ENCODE peak calls at places on chromosomes 13 and 19, in eight cellular contexts. One of them, this sample, is unnamed.

GRCh38 chr13:38763446-38764381 is 76.8 kb downstream of the FREM2 start:
- DNase-seq in pancreas: no peak
- DNase-seq in RWPE1: peak
- DNase-seq in psoas muscle: no peak
- DNase-seq in thoracic aorta: no peak
- DNase-seq in cardiac muscle cell: peak
- DNase-seq in H9: peak
- DNase-seq in tibial nerve: no peak
- DNase-seq in this sample: no peak

GRCh38 chr13:50892162-50892944 is 17.2 kb upstream of the RNASEH2B start:
- DNase-seq in pancreas: no peak
- DNase-seq in RWPE1: no peak
- DNase-seq in psoas muscle: no peak
- DNase-seq in thoracic aorta: no peak
- DNase-seq in cardiac muscle cell: no peak
- DNase-seq in H9: no peak
- DNase-seq in tibial nerve: no peak
- DNase-seq in this sample: no peak

GRCh38 chr13:99265823-99266426 is 7.7 kb upstream of the GPR18 start:
- DNase-seq in pancreas: no peak
- DNase-seq in RWPE1: peak
- DNase-seq in psoas muscle: no peak
- DNase-seq in thoracic aorta: no peak
- DNase-seq in cardiac muscle cell: peak
- DNase-seq in H9: no peak
- DNase-seq in tibial nerve: no peak
- DNase-seq in this sample: no peak

GRCh38 chr19:2779121-2779740 is 3.8 kb downstream of the SGTA start:
- DNase-seq in pancreas: no peak
- DNase-seq in RWPE1: no peak
- DNase-seq in psoas muscle: no peak
- DNase-seq in thoracic aorta: no peak
- DNase-seq in cardiac muscle cell: no peak
- DNase-seq in H9: no peak
- DNase-seq in tibial nerve: no peak
- DNase-seq in this sample: no peak

GRCh38 chr19:11781295-11782057 is 14.7 kb downstream of the ZNF441 start:
- DNase-seq in pancreas: no peak
- DNase-seq in RWPE1: no peak
- DNase-seq in psoas muscle: no peak
- DNase-seq in thoracic aorta: no peak
- DNase-seq in cardiac muscle cell: no peak
- DNase-seq in H9: no peak
- DNase-seq in tibial nerve: no peak
- DNase-seq in this sample: no peak

GRCh38 chr19:21947775-21948174 is 63.0 kb downstream of the ZNF208 start:
- DNase-seq in pancreas: no peak
- DNase-seq in RWPE1: no peak
- DNase-seq in psoas muscle: no peak
- DNase-seq in thoracic aorta: no peak
- DNase-seq in cardiac muscle cell: peak
- DNase-seq in H9: no peak
- DNase-seq in tibial nerve: no peak
- DNase-seq in this sample: no peak

GRCh38 chr13:52070929-52071523 is 46.5 kb downstream of the UTP14C start:
- DNase-seq in pancreas: no peak
- DNase-seq in RWPE1: peak
- DNase-seq in psoas muscle: no peak
- DNase-seq in thoracic aorta: no peak
- DNase-seq in cardiac muscle cell: peak
- DNase-seq in H9: no peak
- DNase-seq in tibial nerve: no peak
- DNase-seq in this sample: no peak

GRCh38 chr13:90416938-90417337 is 930.5 kb upstream of the MIR17HG start:
- DNase-seq in pancreas: no peak
- DNase-seq in RWPE1: no peak
- DNase-seq in psoas muscle: no peak
- DNase-seq in thoracic aorta: no peak
- DNase-seq in cardiac muscle cell: no peak
- DNase-seq in H9: no peak
- DNase-seq in tibial nerve: no peak
- DNase-seq in this sample: no peak

GRCh38 chr19:55487884-55488687 is at the start of gene SSC5D:
- DNase-seq in pancreas: no peak
- DNase-seq in RWPE1: no peak
- DNase-seq in psoas muscle: peak
- DNase-seq in thoracic aorta: no peak
- DNase-seq in cardiac muscle cell: peak
- DNase-seq in H9: no peak
- DNase-seq in tibial nerve: no peak
- DNase-seq in this sample: no peak
- H3K27ac ChIP-seq in pancreas: peak
- H3K27ac ChIP-seq in RWPE1: peak
- H3K27ac ChIP-seq in psoas muscle: peak
- H3K27ac ChIP-seq in thoracic aorta: peak
- H3K27ac ChIP-seq in cardiac muscle cell: peak
- H3K27ac ChIP-seq in H9: no peak
- H3K27ac ChIP-seq in tibial nerve: peak
- H3K27ac ChIP-seq in this sample: peak

DNA sequence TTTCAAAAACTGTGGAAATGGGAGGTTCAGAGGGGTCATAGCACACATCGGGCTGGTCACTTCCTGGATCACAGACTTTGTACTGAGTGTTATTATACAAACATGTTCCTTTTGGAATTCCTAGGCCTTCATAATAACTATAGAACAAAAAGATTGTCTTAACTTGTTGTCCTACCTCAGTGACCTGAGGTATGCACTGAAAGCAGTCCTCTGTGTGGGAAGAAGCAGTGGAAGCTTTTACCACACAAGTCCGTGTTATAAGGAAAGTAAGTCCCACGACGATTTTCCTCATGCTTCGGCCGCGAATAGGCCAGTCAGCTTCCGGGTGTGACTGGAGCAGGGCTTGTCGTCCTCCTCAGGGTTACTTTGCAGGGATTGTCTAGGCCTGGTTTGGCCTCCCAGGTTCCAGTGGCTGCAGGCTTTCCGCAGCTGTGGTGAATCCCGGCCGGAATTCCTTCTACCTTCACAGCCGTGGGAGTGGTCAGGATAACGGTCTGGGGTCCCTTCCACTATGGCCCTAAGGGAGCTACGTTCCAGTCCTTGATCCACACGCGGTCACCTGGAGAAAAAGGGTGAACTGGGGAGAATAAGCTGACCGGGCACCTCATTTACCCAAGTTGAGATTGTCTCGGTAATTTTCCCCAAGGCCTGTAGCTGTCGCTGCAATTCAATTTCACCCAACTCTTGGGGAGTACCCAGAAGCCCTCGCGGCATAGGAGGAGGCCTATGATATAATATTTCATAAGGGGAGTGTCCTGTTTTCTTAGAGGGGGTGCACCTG is 16.0 kb downstream of the NAPSA start:
- DNase-seq in pancreas: no peak
- DNase-seq in RWPE1: no peak
- DNase-seq in psoas muscle: no peak
- DNase-seq in thoracic aorta: no peak
- DNase-seq in cardiac muscle cell: no peak
- DNase-seq in H9: no peak
- DNase-seq in tibial nerve: no peak
- DNase-seq in this sample: no peak
- TF ChIP-seq CTCF in pancreas: no peak
- TF ChIP-seq CTCF in RWPE1: no peak
- TF ChIP-seq CTCF in psoas muscle: no peak
- TF ChIP-seq CTCF in thoracic aorta: no peak
- TF ChIP-seq CTCF in cardiac muscle cell: no peak
- TF ChIP-seq CTCF in H9: no peak
- TF ChIP-seq CTCF in tibial nerve: no peak
- TF ChIP-seq CTCF in this sample: no peak

GRCh38 chr19:27891411-27891810 is 1321.5 kb downstream of the UQCRFS1 start:
- DNase-seq in pancreas: no peak
- DNase-seq in RWPE1: no peak
- DNase-seq in psoas muscle: no peak
- DNase-seq in thoracic aorta: no peak
- DNase-seq in cardiac muscle cell: no peak
- DNase-seq in H9: no peak
- DNase-seq in tibial nerve: no peak
- DNase-seq in this sample: no peak
- H3K27ac ChIP-seq in pancreas: no peak
- H3K27ac ChIP-seq in RWPE1: no peak
- H3K27ac ChIP-seq in psoas muscle: no peak
- H3K27ac ChIP-seq in thoracic aorta: no peak
- H3K27ac ChIP-seq in cardiac muscle cell: no peak
- H3K27ac ChIP-seq in H9: no peak
- H3K27ac ChIP-seq in tibial nerve: no peak
- H3K27ac ChIP-seq in this sample: no peak

DNA sequence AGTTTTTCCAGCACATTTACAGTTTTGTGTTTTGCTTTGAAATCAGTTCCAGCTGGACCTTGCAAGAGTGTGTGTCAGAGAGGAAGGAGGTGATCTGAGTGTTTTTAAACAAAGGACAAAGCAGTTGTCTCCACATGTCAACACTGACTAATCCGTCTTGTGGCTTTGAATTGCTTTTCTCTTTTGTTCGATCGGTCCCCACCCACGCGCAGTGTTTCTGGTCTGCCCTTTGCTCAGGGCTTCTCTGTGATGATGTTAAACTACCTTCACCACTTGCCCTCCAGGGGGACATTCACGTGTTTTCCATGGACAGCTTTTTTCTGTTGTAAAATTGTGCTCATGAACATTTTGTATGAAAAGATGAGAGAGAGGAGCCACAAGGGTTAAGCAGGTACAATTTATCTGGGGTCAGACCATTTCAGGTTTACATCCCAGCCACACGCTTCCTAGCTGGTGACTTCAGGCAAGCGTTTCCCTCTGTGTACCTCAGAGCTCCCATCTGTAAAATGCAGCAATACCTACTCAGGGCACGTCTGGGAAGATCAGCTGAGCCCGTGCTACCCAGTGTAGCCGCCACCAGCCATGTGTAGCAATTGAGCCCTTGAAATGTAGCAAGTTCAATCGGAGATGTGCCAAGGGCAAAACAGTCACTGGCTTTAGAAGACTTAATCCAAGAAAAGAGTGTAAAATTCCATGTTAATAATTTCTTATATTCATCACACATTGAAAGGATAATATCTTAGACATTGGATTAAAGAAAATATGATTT is 13.5 kb upstream of the PLA2G4C start:
- DNase-seq in pancreas: no peak
- DNase-seq in RWPE1: peak
- DNase-seq in psoas muscle: no peak
- DNase-seq in thoracic aorta: no peak
- DNase-seq in cardiac muscle cell: peak
- DNase-seq in H9: no peak
- DNase-seq in tibial nerve: no peak
- DNase-seq in this sample: no peak
- TF ChIP-seq CTCF in pancreas: no peak
- TF ChIP-seq CTCF in RWPE1: no peak
- TF ChIP-seq CTCF in psoas muscle: no peak
- TF ChIP-seq CTCF in thoracic aorta: no peak
- TF ChIP-seq CTCF in cardiac muscle cell: peak
- TF ChIP-seq CTCF in H9: peak
- TF ChIP-seq CTCF in tibial nerve: no peak
- TF ChIP-seq CTCF in this sample: no peak

GRCh38 chr13:30904043-30904442 is 2.0 kb upstream of the MEDAG start:
- DNase-seq in pancreas: no peak
- DNase-seq in RWPE1: no peak
- DNase-seq in psoas muscle: no peak
- DNase-seq in thoracic aorta: no peak
- DNase-seq in cardiac muscle cell: peak
- DNase-seq in H9: no peak
- DNase-seq in tibial nerve: no peak
- DNase-seq in this sample: no peak

GRCh38 chr13:30905932-30906383 is at the start of gene MEDAG:
- DNase-seq in pancreas: peak
- DNase-seq in RWPE1: no peak
- DNase-seq in psoas muscle: peak
- DNase-seq in thoracic aorta: peak
- DNase-seq in cardiac muscle cell: peak
- DNase-seq in H9: no peak
- DNase-seq in tibial nerve: peak
- DNase-seq in this sample: peak

GRCh38 chr13:30908416-30908980 is 2.4 kb downstream of the MEDAG start:
- DNase-seq in pancreas: no peak
- DNase-seq in RWPE1: no peak
- DNase-seq in psoas muscle: no peak
- DNase-seq in thoracic aorta: no peak
- DNase-seq in cardiac muscle cell: peak
- DNase-seq in H9: no peak
- DNase-seq in tibial nerve: no peak
- DNase-seq in this sample: no peak

GRCh38 chr13:30907167-30907761 is 1.2 kb downstream of the MEDAG start:
- DNase-seq in pancreas: no peak
- DNase-seq in RWPE1: no peak
- DNase-seq in psoas muscle: no peak
- DNase-seq in thoracic aorta: no peak
- DNase-seq in cardiac muscle cell: peak
- DNase-seq in H9: no peak
- DNase-seq in tibial nerve: no peak
- DNase-seq in this sample: no peak

GRCh38 chr13:30906411-30906990 is 430 bp downstream of the MEDAG start:
- DNase-seq in pancreas: peak
- DNase-seq in RWPE1: no peak
- DNase-seq in psoas muscle: no peak
- DNase-seq in thoracic aorta: no peak
- DNase-seq in cardiac muscle cell: peak
- DNase-seq in H9: peak
- DNase-seq in tibial nerve: no peak
- DNase-seq in this sample: peak
- H3K27ac ChIP-seq in pancreas: peak
- H3K27ac ChIP-seq in RWPE1: no peak
- H3K27ac ChIP-seq in psoas muscle: peak
- H3K27ac ChIP-seq in thoracic aorta: peak
- H3K27ac ChIP-seq in cardiac muscle cell: no peak
- H3K27ac ChIP-seq in H9: no peak
- H3K27ac ChIP-seq in tibial nerve: peak
- H3K27ac ChIP-seq in this sample: peak

This sample was measured in coronary artery.